ENCODE peak calls at places on chromosomes 2 and 18, in eight cellular contexts. D, F, P, Q, N, V, X and T are unnamed samples.

GRCh38 chr18:45962461-45962860 is 4.7 kb downstream of the EPG5 start:
- DNase-seq in D (peak; percentile 46), F (peak; percentile 96), P (no peak), Q (peak; percentile 70), N (no peak), V (no peak), X (peak; percentile 90), T (peak; percentile 85)

GRCh38 chr2:9463698-9464034 is 10.7 kb upstream of the IAH1 start:
- DNase-seq in D (no peak), F (peak; percentile 26), P (no peak), Q (no peak), N (no peak), V (no peak), X (peak; percentile 28), T (peak; percentile 45)

GRCh38 chr2:120489023-120489422 is 143.1 kb downstream of the INHBB start:
- DNase-seq in D (no peak), F (no peak), P (no peak), Q (no peak), N (no peak), V (no peak), X (no peak), T (no peak)

GRCh38 chr2:23509071-23509470 is 124.1 kb downstream of the KLHL29 start:
- DNase-seq in D (no peak), F (no peak), P (no peak), Q (no peak), N (no peak), V (no peak), X (no peak), T (no peak)

GRCh38 chr2:73823916-73824523 is 4.7 kb upstream of the STAMBP start:
- DNase-seq in D (peak; percentile 58), F (peak; percentile 72), P (no peak), Q (peak; percentile 71), N (no peak), V (no peak), X (peak; percentile 81), T (peak; percentile 43)

GRCh38 chr2:217010173-217010572 is 150.3 kb upstream of the TNP1 start:
- DNase-seq in D (no peak), F (no peak), P (no peak), Q (no peak), N (no peak), V (no peak), X (no peak), T (no peak)

GRCh38 chr2:45396671-45397070 is 214.4 kb downstream of the SRBD1 start:
- DNase-seq in D (no peak), F (no peak), P (no peak), Q (no peak), N (no peak), V (no peak), X (peak; percentile 1), T (no peak)

GRCh38 chr2:218618102-218618860 is 10.6 kb downstream of the PLCD4 start:
- DNase-seq in D (no peak), F (peak; percentile 41), P (no peak), Q (peak; percentile 9), N (no peak), V (no peak), X (peak; percentile 41), T (peak; percentile 31)

GRCh38 chr2:195320416-195320973 is 336.5 kb upstream of the SLC39A10 start:
- DNase-seq in D (no peak), F (no peak), P (no peak), Q (no peak), N (no peak), V (no peak), X (no peak), T (no peak)

GRCh38 chr2:238471-239268 is 25.2 kb downstream of the SH3YL1 start:
- DNase-seq in D (no peak), F (no peak), P (no peak), Q (no peak), N (no peak), V (no peak), X (no peak), T (no peak)

GRCh38 chr2:219460424-219460926 is 25.8 kb downstream of the SPEG start:
- DNase-seq in D (no peak), F (no peak), P (no peak), Q (peak; percentile 52), N (peak; percentile 72), V (peak; percentile 39), X (peak; percentile 88), T (no peak)

GRCh38 chr2:100957971-100958653 is 44.0 kb upstream of the RPL31 start:
- DNase-seq in D (no peak), F (peak; percentile 83), P (no peak), Q (peak; percentile 94), N (no peak), V (peak; percentile 21), X (peak; percentile 98), T (no peak)

GRCh38 chr2:129004485-129004884 is 685.8 kb upstream of the HS6ST1 start:
- DNase-seq in D (no peak), F (no peak), P (no peak), Q (no peak), N (no peak), V (no peak), X (no peak), T (no peak)

GRCh38 chr2:24658531-24659202 is 134.5 kb downstream of the PTRHD1 start:
- DNase-seq in D (no peak), F (no peak), P (no peak), Q (no peak), N (no peak), V (no peak), X (no peak), T (peak; percentile 4)

GRCh38 chr2:223560704-223561435 is 41.3 kb downstream of the SCG2 start:
- DNase-seq in D (no peak), F (peak; percentile 59), P (no peak), Q (peak; percentile 33), N (no peak), V (no peak), X (peak; percentile 41), T (peak; percentile 37)

GRCh38 chr2:18690342-18690741 is 101.0 kb upstream of the NT5C1B start:
- DNase-seq in D (no peak), F (no peak), P (no peak), Q (no peak), N (no peak), V (no peak), X (no peak), T (no peak)

GRCh38 chr2:219362524-219363164 is 25.1 kb downstream of the DNPEP start:
- DNase-seq in D (peak; percentile 16), F (peak; percentile 96), P (no peak), Q (peak; percentile 97), N (peak; percentile 45), V (peak; percentile 38), X (peak; percentile 98), T (peak; percentile 96)

GRCh38 chr2:240255811-240256703 is 115.6 kb upstream of the OTOS start:
- DNase-seq in D (no peak), F (peak; percentile 21), P (no peak), Q (no peak), N (no peak), V (no peak), X (no peak), T (no peak)

GRCh38 chr2:219249203-219249980 is 3.7 kb upstream of the TUBA4B start:
- DNase-seq in D (peak; percentile 74), F (peak; percentile 92), P (no peak), Q (peak; percentile 68), N (peak; percentile 76), V (peak; percentile 75), X (peak; percentile 86), T (peak; percentile 93)

GRCh38 chr2:239926587-239927234 is 98.4 kb downstream of the NDUFA10 start:
- DNase-seq in D (peak; percentile 28), F (peak; percentile 5), P (no peak), Q (no peak), N (no peak), V (no peak), X (no peak), T (peak; percentile 73)

GRCh38 chr2:148554459-148555247 is 89.9 kb upstream of the EPC2 start:
- DNase-seq in D (no peak), F (peak; percentile 75), P (no peak), Q (peak; percentile 20), N (peak; percentile 49), V (no peak), X (peak; percentile 54), T (peak; percentile 42)

GRCh38 chr18:79795446-79795845 is 2.3 kb upstream of the KCNG2 start:
- DNase-seq in D (no peak), F (no peak), P (no peak), Q (no peak), N (no peak), V (no peak), X (no peak), T (no peak)

GRCh38 chr2:7437716-7438648 is 520.8 kb downstream of the RNF144A start:
- DNase-seq in D (no peak), F (no peak), P (no peak), Q (no peak), N (no peak), V (no peak), X (no peak), T (no peak)

GRCh38 chr2:226649871-226650660 is 149.6 kb downstream of the IRS1 start:
- DNase-seq in D (peak; percentile 74), F (peak; percentile 99), P (no peak), Q (peak; percentile 96), N (peak; percentile 82), V (peak; percentile 31), X (peak; percentile 96), T (peak; percentile 96)

GRCh38 chr2:38178142-38178541 is 102.2 kb upstream of the CYP1B1 start:
- DNase-seq in D (peak; percentile 68), F (peak; percentile 75), P (no peak), Q (no peak), N (no peak), V (no peak), X (no peak), T (no peak)

GRCh38 chr2:67237288-67237687 is 159.8 kb upstream of the ETAA1 start:
- DNase-seq in D (no peak), F (no peak), P (no peak), Q (peak; percentile 6), N (no peak), V (no peak), X (no peak), T (no peak)

GRCh38 chr2:143802871-143803650 is 673.8 kb downstream of the ARHGAP15 start:
- DNase-seq in D (no peak), F (peak; percentile 6), P (no peak), Q (no peak), N (no peak), V (no peak), X (no peak), T (no peak)

GRCh38 chr2:109637749-109638570 is 23.8 kb downstream of the SOWAHC start:
- DNase-seq in D (no peak), F (no peak), P (no peak), Q (no peak), N (no peak), V (no peak), X (peak; percentile 45), T (peak; percentile 35)

GRCh38 chr2:28155627-28156026 is 237.0 kb upstream of the FOSL2 start:
- DNase-seq in D (peak; percentile 54), F (no peak), P (no peak), Q (no peak), N (peak; percentile 17), V (no peak), X (no peak), T (peak; percentile 50)

GRCh38 chr2:196489366-196489765 is 150.1 kb upstream of the CCDC150 start:
- DNase-seq in D (no peak), F (no peak), P (no peak), Q (no peak), N (no peak), V (no peak), X (peak; percentile 79), T (no peak)

GRCh38 chr2:36433311-36434217 is 78.0 kb downstream of the CRIM1 start:
- DNase-seq in D (no peak), F (peak; percentile 24), P (no peak), Q (peak; percentile 39), N (no peak), V (no peak), X (peak; percentile 90), T (no peak)

GRCh38 chr2:157894694-157895450 is 18.7 kb upstream of the ACVR1 start:
- DNase-seq in D (no peak), F (peak; percentile 83), P (no peak), Q (peak; percentile 65), N (no peak), V (peak; percentile 18), X (peak; percentile 77), T (peak; percentile 14)

GRCh38 chr2:95292623-95293260 is 4.4 kb upstream of the KCNIP3 start:
- DNase-seq in D (no peak), F (peak; percentile 91), P (no peak), Q (peak; percentile 7), N (peak; percentile 37), V (no peak), X (peak; percentile 41), T (peak; percentile 29)

GRCh38 chr2:88170472-88170892 is 336 bp downstream of the THNSL2 start:
- DNase-seq in D (no peak), F (no peak), P (no peak), Q (no peak), N (no peak), V (peak; percentile 76), X (no peak), T (no peak)